ENCODE peak calls at places on chromosomes 7 and 10, in seven cellular contexts. R, I, Q, A, D, Z and B are unnamed samples.

GRCh38 chr7:28041508-28042314 is 138.9 kb downstream of the JAZF1 start:
- DNase-seq in R (peak), Q (peak), D (peak), I (no peak), A (no peak), Z (no peak), B (no peak)

GRCh38 chr7:108055541-108056135 is 52.7 kb upstream of the LAMB1 start:
- DNase-seq in Z (no peak), I (no peak), A (no peak), D (no peak), R (peak), Q (no peak), B (no peak)

GRCh38 chr7:157432541-157432956 is 95.7 kb downstream of the DNAJB6 start:
- DNase-seq in R (peak), I (no peak), Q (peak), Z (peak), D (peak), A (peak), B (peak)

GRCh38 chr10:113493943-113494342 is 58.9 kb upstream of the HABP2 start:
- DNase-seq in D (no peak), I (no peak), R (no peak), A (no peak), Z (no peak), Q (peak), B (no peak)

GRCh38 chr10:51125518-51125917 is 51.2 kb downstream of the PRKG1 start:
- DNase-seq in D (no peak), A (no peak), R (no peak), I (no peak), Q (no peak), Z (no peak), B (no peak)

GRCh38 chr7:143248781-143249354 is 14.4 kb upstream of the GSTK1 start:
- DNase-seq in Z (no peak), I (no peak), A (no peak), Q (no peak), D (no peak), R (peak), B (no peak)

GRCh38 chr7:80151274-80151665 is 16.6 kb downstream of the GNAI1 start:
- DNase-seq in Q (peak), D (peak), I (no peak), A (no peak), R (peak), Z (no peak), B (no peak)

GRCh38 chr10:103665439-103665838 is 171.9 kb downstream of the NEURL1 start:
- DNase-seq in I (no peak), Z (no peak), R (no peak), Q (no peak), D (no peak), A (no peak), B (peak)